ENCODE peak calls at places on chromosomes 16 and 17, in five cellular contexts. One of them, this sample, is unnamed. For H3K4me1 and H3K36me3, the result is how much of the 10 kb centered on the place peaks cover.

GRCh38 chr17:61284174-61284573 is 115.5 kb upstream of the TBX2 start:
- DNase-seq in fibroblast of lung: peak
- DNase-seq in lung: no peak
- DNase-seq in GM23248: peak
- DNase-seq in colonic mucosa: no peak
- DNase-seq in this sample: no peak

GRCh38 chr16:66562409-66562808 is 3.8 kb upstream of the CMTM1 start:
- DNase-seq in fibroblast of lung: no peak
- DNase-seq in colonic mucosa: no peak
- DNase-seq in GM23248: no peak
- DNase-seq in lung: no peak
- DNase-seq in this sample: no peak

GRCh38 chr17:1909985-1910384 is 80.2 kb downstream of the RPA1 start:
- DNase-seq in lung: no peak
- DNase-seq in colonic mucosa: no peak
- DNase-seq in GM23248: no peak
- DNase-seq in fibroblast of lung: no peak
- DNase-seq in this sample: no peak

GRCh38 chr16:65758620-65759019 is 607.9 kb upstream of the CDH5 start:
- DNase-seq in colonic mucosa: no peak
- DNase-seq in GM23248: no peak
- DNase-seq in fibroblast of lung: no peak
- DNase-seq in lung: no peak
- DNase-seq in this sample: no peak

GRCh38 chr17:42804918-42805367 is 6.3 kb downstream of the CNTD1 start:
- DNase-seq in fibroblast of lung: no peak
- DNase-seq in GM23248: no peak
- DNase-seq in colonic mucosa: no peak
- DNase-seq in lung: no peak
- DNase-seq in this sample: no peak

GRCh38 chr16:27508476-27508875 is 41.2 kb downstream of the GTF3C1 start:
- DNase-seq in fibroblast of lung: no peak
- DNase-seq in lung: no peak
- DNase-seq in GM23248: no peak
- DNase-seq in colonic mucosa: no peak
- DNase-seq in this sample: no peak

GRCh38 chr16:67449739-67450138 is 18.8 kb downstream of the HSD11B2 start:
- DNase-seq in fibroblast of lung: peak
- DNase-seq in GM23248: no peak
- DNase-seq in colonic mucosa: no peak
- DNase-seq in lung: no peak
- DNase-seq in this sample: no peak

GRCh38 chr16:10939649-10940206 is 2.5 kb downstream of the DEXI start:
- DNase-seq in GM23248: no peak
- DNase-seq in colonic mucosa: no peak
- DNase-seq in lung: no peak
- DNase-seq in fibroblast of lung: no peak
- DNase-seq in this sample: no peak

GRCh38 chr16:48523415-48524204 is 86.4 kb downstream of the N4BP1 start:
- DNase-seq in colonic mucosa: no peak
- DNase-seq in fibroblast of lung: no peak
- DNase-seq in GM23248: no peak
- DNase-seq in lung: no peak
- DNase-seq in this sample: no peak

GRCh38 chr17:4485676-4486646 is 12.7 kb upstream of the SPNS2 start:
- DNase-seq in lung: no peak
- DNase-seq in fibroblast of lung: no peak
- DNase-seq in colonic mucosa: no peak
- DNase-seq in GM23248: no peak
- DNase-seq in this sample: no peak

GRCh38 chr16:4263504-4264436 is 9.1 kb downstream of the TFAP4 start:
- DNase-seq in colonic mucosa: peak
- DNase-seq in GM23248: peak
- DNase-seq in fibroblast of lung: peak
- DNase-seq in lung: peak
- DNase-seq in this sample: peak

GRCh38 chr17:66411498-66411897 is 109.1 kb downstream of the PRKCA start:
- DNase-seq in lung: no peak
- DNase-seq in GM23248: no peak
- DNase-seq in fibroblast of lung: no peak
- DNase-seq in colonic mucosa: no peak
- DNase-seq in this sample: no peak

GRCh38 chr17:66715745-66716156 is 119.2 kb upstream of the CACNG5 start:
- DNase-seq in colonic mucosa: peak
- DNase-seq in GM23248: peak
- DNase-seq in fibroblast of lung: peak
- DNase-seq in lung: no peak
- DNase-seq in this sample: no peak

GRCh38 chr16:54928016-54928356 is 2.7 kb upstream of the IRX5 start:
- DNase-seq in GM23248: peak
- DNase-seq in lung: no peak
- DNase-seq in colonic mucosa: no peak
- DNase-seq in fibroblast of lung: no peak
- DNase-seq in this sample: no peak

GRCh38 chr17:27384261-27384701 is 72.0 kb upstream of the KSR1 start:
- DNase-seq in GM23248: peak
- DNase-seq in fibroblast of lung: peak
- DNase-seq in lung: no peak
- DNase-seq in colonic mucosa: no peak
- DNase-seq in this sample: peak

GRCh38 chr17:73429440-73430164 is 117.8 kb upstream of the CDC42EP4 start:
- DNase-seq in GM23248: peak
- DNase-seq in colonic mucosa: peak
- DNase-seq in fibroblast of lung: peak
- DNase-seq in lung: peak
- DNase-seq in this sample: peak

GRCh38 chr16:88677721-88678120 is 8.6 kb downstream of the SNAI3 start:
- DNase-seq in lung: no peak
- DNase-seq in colonic mucosa: no peak
- DNase-seq in GM23248: no peak
- DNase-seq in fibroblast of lung: no peak
- DNase-seq in this sample: no peak

GRCh38 chr17:2376107-2376506 is 24.8 kb downstream of the MNT start:
- DNase-seq in colonic mucosa: no peak
- DNase-seq in fibroblast of lung: no peak
- DNase-seq in GM23248: no peak
- DNase-seq in lung: no peak
- DNase-seq in this sample: no peak

GRCh38 chr16:81319221-81319912 is 4.6 kb downstream of the GAN start:
- DNase-seq in colonic mucosa: no peak
- DNase-seq in fibroblast of lung: peak
- DNase-seq in lung: no peak
- DNase-seq in GM23248: peak
- DNase-seq in this sample: no peak

GRCh38 chr17:39069114-39069756 is 82.2 kb downstream of the PLXDC1 start:
- DNase-seq in colonic mucosa: no peak
- DNase-seq in GM23248: peak
- DNase-seq in lung: no peak
- DNase-seq in fibroblast of lung: peak
- DNase-seq in this sample: no peak

GRCh38 chr17:74943808-74944522 is 8.3 kb downstream of the OTOP3 start:
- DNase-seq in lung: no peak
- DNase-seq in GM23248: peak
- DNase-seq in colonic mucosa: no peak
- DNase-seq in fibroblast of lung: no peak
- DNase-seq in this sample: no peak

GRCh38 chr17:42775534-42776098 is 2.4 kb downstream of the VPS25 start:
- DNase-seq in fibroblast of lung: no peak
- DNase-seq in lung: no peak
- DNase-seq in colonic mucosa: no peak
- DNase-seq in GM23248: peak
- DNase-seq in this sample: no peak

GRCh38 chr17:28916302-28916934 is 13.5 kb upstream of the DHRS13 start:
- DNase-seq in lung: peak
- DNase-seq in GM23248: peak
- DNase-seq in fibroblast of lung: peak
- DNase-seq in colonic mucosa: peak
- DNase-seq in this sample: no peak

GRCh38 chr16:50169555-50170096 is 16.5 kb downstream of the TENT4B start:
- DNase-seq in GM23248: no peak
- DNase-seq in fibroblast of lung: no peak
- DNase-seq in colonic mucosa: no peak
- DNase-seq in lung: no peak
- DNase-seq in this sample: no peak

GRCh38 chr17:40348136-40348504 is 16.4 kb downstream of the GJD3 start:
- DNase-seq in GM23248: no peak
- DNase-seq in lung: no peak
- DNase-seq in colonic mucosa: peak
- DNase-seq in fibroblast of lung: no peak
- DNase-seq in this sample: peak

GRCh38 chr17:62804822-62805221 is 3.3 kb downstream of the MARCHF10 start:
- DNase-seq in GM23248: peak
- DNase-seq in colonic mucosa: no peak
- DNase-seq in lung: no peak
- DNase-seq in fibroblast of lung: peak
- DNase-seq in this sample: no peak

GRCh38 chr16:2952679-2953078 is 11.4 kb upstream of the KREMEN2 start:
- DNase-seq in lung: no peak
- DNase-seq in colonic mucosa: no peak
- DNase-seq in GM23248: no peak
- DNase-seq in fibroblast of lung: no peak
- DNase-seq in this sample: peak

GRCh38 chr17:44308320-44308818 is at the start of gene RUNDC3A:
- DNase-seq in fibroblast of lung: peak
- DNase-seq in colonic mucosa: peak
- DNase-seq in lung: peak
- DNase-seq in GM23248: peak
- DNase-seq in this sample: peak

GRCh38 chr17:38424297-38424972 is 3.8 kb upstream of the ARHGAP23 start:
- DNase-seq in colonic mucosa: no peak
- DNase-seq in fibroblast of lung: no peak
- DNase-seq in lung: no peak
- DNase-seq in GM23248: no peak
- DNase-seq in this sample: no peak

GRCh38 chr17:8788998-8789397 is 10.2 kb downstream of the MFSD6L start:
- DNase-seq in colonic mucosa: no peak
- DNase-seq in fibroblast of lung: no peak
- DNase-seq in lung: no peak
- DNase-seq in GM23248: no peak
- DNase-seq in this sample: no peak

GRCh38 chr17:78748730-78749317 is 33.2 kb downstream of the CYTH1 start:
- DNase-seq in lung: peak
- DNase-seq in colonic mucosa: peak
- DNase-seq in GM23248: peak
- DNase-seq in fibroblast of lung: peak
- DNase-seq in this sample: peak

GRCh38 chr17:81033535-81034167 is 1.3 kb upstream of the BAIAP2 start:
- DNase-seq in colonic mucosa: no peak
- DNase-seq in GM23248: no peak
- DNase-seq in fibroblast of lung: no peak
- DNase-seq in lung: no peak
- DNase-seq in this sample: peak

GRCh38 chr17:81035389-81036127 is 607 bp downstream of the BAIAP2 start:
- DNase-seq in fibroblast of lung: peak
- DNase-seq in GM23248: peak
- DNase-seq in lung: no peak
- DNase-seq in colonic mucosa: no peak
- DNase-seq in this sample: peak

GRCh38 chr17:81036128-81036891 is 1.4 kb downstream of the BAIAP2 start:
- DNase-seq in GM23248: peak
- DNase-seq in fibroblast of lung: no peak
- DNase-seq in lung: no peak
- DNase-seq in colonic mucosa: no peak
- DNase-seq in this sample: no peak

GRCh38 chr17:81034168-81034777 is 678 bp upstream of the BAIAP2 start:
- DNase-seq in lung: no peak
- DNase-seq in GM23248: no peak
- DNase-seq in colonic mucosa: no peak
- DNase-seq in fibroblast of lung: no peak
- DNase-seq in this sample: no peak

GRCh38 chr17:81034779-81035388 is at the start of gene BAIAP2:
- DNase-seq in GM23248: peak
- DNase-seq in fibroblast of lung: peak
- DNase-seq in colonic mucosa: peak
- DNase-seq in lung: peak
- DNase-seq in this sample: peak
- H3K4me1 ChIP-seq in GM23248: under half
- H3K4me1 ChIP-seq in fibroblast of lung: under half
- H3K4me1 ChIP-seq in colonic mucosa: under half
- H3K4me1 ChIP-seq in lung: under half
- H3K4me1 ChIP-seq in this sample: half or more

GRCh38 chr17:21028192-21028591 is 14.6 kb downstream of the USP22 start:
- DNase-seq in GM23248: no peak
- DNase-seq in colonic mucosa: no peak
- DNase-seq in fibroblast of lung: no peak
- DNase-seq in lung: no peak
- DNase-seq in this sample: no peak

GRCh38 chr17:21029515-21029914 is 13.3 kb downstream of the USP22 start:
- DNase-seq in fibroblast of lung: no peak
- DNase-seq in lung: no peak
- DNase-seq in colonic mucosa: no peak
- DNase-seq in GM23248: peak
- DNase-seq in this sample: no peak

GRCh38 chr17:21031756-21032396 is 10.9 kb downstream of the USP22 start:
- DNase-seq in lung: no peak
- DNase-seq in GM23248: no peak
- DNase-seq in colonic mucosa: no peak
- DNase-seq in fibroblast of lung: peak
- DNase-seq in this sample: no peak

GRCh38 chr17:21029032-21029431 is 13.8 kb downstream of the USP22 start:
- DNase-seq in GM23248: peak
- DNase-seq in lung: no peak
- DNase-seq in colonic mucosa: no peak
- DNase-seq in fibroblast of lung: peak
- DNase-seq in this sample: no peak

GRCh38 chr17:21030375-21030774 is 12.4 kb downstream of the USP22 start:
- DNase-seq in lung: no peak
- DNase-seq in colonic mucosa: no peak
- DNase-seq in GM23248: no peak
- DNase-seq in fibroblast of lung: no peak
- DNase-seq in this sample: no peak
- H3K36me3 ChIP-seq in lung: under half
- H3K36me3 ChIP-seq in colonic mucosa: under half
- H3K36me3 ChIP-seq in GM23248: under half
- H3K36me3 ChIP-seq in fibroblast of lung: under half
- H3K36me3 ChIP-seq in this sample: under half

GRCh38 chr16:25005445-25006306 is 9.5 kb downstream of the ARHGAP17 start:
- DNase-seq in lung: no peak
- DNase-seq in GM23248: peak
- DNase-seq in fibroblast of lung: no peak
- DNase-seq in colonic mucosa: no peak
- DNase-seq in this sample: no peak
- H3K4me1 ChIP-seq in lung: under half
- H3K4me1 ChIP-seq in GM23248: under half
- H3K4me1 ChIP-seq in fibroblast of lung: under half
- H3K4me1 ChIP-seq in colonic mucosa: under half
- H3K4me1 ChIP-seq in this sample: under half

DNA sequence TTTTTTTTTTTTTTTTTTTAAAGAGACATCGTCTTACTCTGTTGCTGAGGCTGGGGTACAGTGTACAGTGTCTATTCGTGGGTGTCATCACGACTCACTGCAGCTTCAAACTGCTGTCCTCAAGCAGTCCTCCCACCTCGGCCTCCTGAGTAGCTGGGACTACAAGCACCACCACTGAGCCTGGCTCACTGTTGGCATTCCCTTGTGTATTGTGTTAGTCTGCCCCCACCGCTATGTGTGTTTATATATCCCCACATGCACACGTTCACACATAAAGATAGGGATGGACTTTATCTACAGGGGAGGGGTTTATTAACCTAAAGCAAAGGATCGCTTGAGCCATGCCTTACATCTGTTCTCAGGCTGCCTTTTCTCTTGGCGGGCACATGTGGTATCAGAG is 63.8 kb downstream of the SEC14L1 start:
- DNase-seq in colonic mucosa: no peak
- DNase-seq in GM23248: no peak
- DNase-seq in lung: no peak
- DNase-seq in fibroblast of lung: no peak
- DNase-seq in this sample: no peak
- H3K36me3 ChIP-seq in colonic mucosa: under half
- H3K36me3 ChIP-seq in GM23248: under half
- H3K36me3 ChIP-seq in lung: under half
- H3K36me3 ChIP-seq in fibroblast of lung: under half
- H3K36me3 ChIP-seq in this sample: under half

This sample was measured in heart left ventricle.